ENCODE peak calls at places on chromosomes 1 and 21, in seven cellular contexts. V, B, I, A, Z, W and C are unnamed samples.

GRCh38 chr1:231493421-231494185 is 34.9 kb upstream of the TSNAX start:
- DNase-seq in B (peak), I (no peak), V (no peak), A (no peak), Z (no peak), W (no peak), C (no peak)

GRCh38 chr1:177505905-177506590 is 335.3 kb downstream of the BRINP2 start:
- DNase-seq in I (no peak), V (no peak), A (no peak), W (no peak), Z (no peak), B (no peak), C (no peak)

GRCh38 chr1:231691618-231692259 is 65.1 kb downstream of the DISC1 start:
- DNase-seq in A (no peak), I (peak), W (no peak), B (peak), Z (no peak), V (peak), C (no peak)

GRCh38 chr1:159005676-159006075 is 4.0 kb upstream of the IFI16 start:
- DNase-seq in Z (no peak), I (no peak), W (no peak), B (no peak), V (no peak), A (no peak), C (no peak)

GRCh38 chr21:45612096-45613019 is 31.2 kb upstream of the PCBP3 start:
- DNase-seq in A (no peak), B (peak), V (no peak), I (peak), W (no peak), Z (peak), C (no peak)

GRCh38 chr1:46453449-46453848 is 36.2 kb upstream of the DMBX1 start:
- DNase-seq in V (no peak), I (no peak), Z (no peak), B (no peak), A (no peak), W (peak), C (no peak)

GRCh38 chr1:77756052-77756754 is 3.4 kb downstream of the USP33 start:
- DNase-seq in B (no peak), W (no peak), Z (no peak), V (no peak), I (no peak), A (no peak), C (no peak)

GRCh38 chr1:45870500-45870899 is 67.1 kb downstream of the MAST2 start:
- DNase-seq in W (no peak), I (no peak), B (no peak), V (no peak), Z (no peak), A (no peak), C (no peak)

GRCh38 chr1:50266509-50266908 is 156.7 kb downstream of the DMRTA2 start:
- DNase-seq in A (no peak), B (no peak), W (no peak), V (no peak), Z (no peak), I (no peak), C (no peak)

GRCh38 chr1:3168678-3169077 is 99.7 kb downstream of the PRDM16 start:
- DNase-seq in B (no peak), W (no peak), I (no peak), A (no peak), Z (no peak), V (no peak), C (no peak)

GRCh38 chr21:41956926-41957729 is 3.3 kb upstream of the C2CD2 start:
- DNase-seq in A (no peak), V (peak), B (peak), I (no peak), Z (no peak), W (no peak), C (no peak)

GRCh38 chr1:17287377-17287776 is 20.6 kb upstream of the PADI4 start:
- DNase-seq in W (no peak), I (peak), V (no peak), Z (no peak), A (no peak), B (peak), C (no peak)

GRCh38 chr1:9057851-9058250 is 11.6 kb downstream of the SLC2A5 start:
- DNase-seq in Z (no peak), W (no peak), B (no peak), I (no peak), A (no peak), V (peak), C (no peak)

GRCh38 chr1:181208076-181208475 is 119.6 kb downstream of the IER5 start:
- DNase-seq in Z (no peak), W (no peak), I (no peak), A (no peak), V (no peak), B (no peak), C (no peak)

GRCh38 chr1:189538271-189538670 is 939.4 kb downstream of the BRINP3 start:
- DNase-seq in W (no peak), I (no peak), V (no peak), Z (no peak), A (no peak), B (no peak), C (no peak)

GRCh38 chr21:31781737-31782136 is 49.8 kb upstream of the SCAF4 start:
- DNase-seq in B (peak), A (no peak), Z (no peak), V (peak), W (no peak), I (no peak), C (no peak)

GRCh38 chr1:58618303-58618702 is 41.3 kb upstream of the TACSTD2 start:
- DNase-seq in B (peak), W (no peak), A (no peak), Z (peak), I (no peak), V (peak), C (peak)

GRCh38 chr1:197352011-197352410 is 84.0 kb downstream of the CRB1 start:
- DNase-seq in Z (no peak), B (peak), I (no peak), V (no peak), A (no peak), W (no peak), C (no peak)

GRCh38 chr1:180935326-180936109 is 22.8 kb downstream of the KIAA1614 start:
- DNase-seq in B (no peak), I (no peak), A (no peak), W (no peak), Z (peak), V (no peak), C (no peak)

GRCh38 chr1:62426238-62426637 is 10.6 kb upstream of the USP1 start:
- DNase-seq in V (no peak), I (no peak), Z (no peak), B (no peak), A (no peak), W (no peak), C (no peak)

GRCh38 chr1:158999301-159000069 is 10.2 kb upstream of the IFI16 start:
- DNase-seq in B (peak), Z (peak), W (peak), A (peak), V (peak), I (no peak), C (peak)

GRCh38 chr1:6384962-6385672 is 8.4 kb downstream of the ACOT7 start:
- DNase-seq in Z (no peak), V (no peak), B (no peak), I (no peak), A (no peak), W (peak), C (no peak)

GRCh38 chr1:39238476-39238875 is 34.0 kb downstream of the MACF1 start:
- DNase-seq in Z (no peak), A (no peak), I (no peak), B (peak), V (peak), W (no peak), C (peak)

GRCh38 chr1:68116643-68117235 is 66.3 kb upstream of the DIRAS3 start:
- DNase-seq in B (peak), A (no peak), I (peak), W (no peak), Z (peak), V (peak), C (no peak)

GRCh38 chr1:9822897-9823692 is 670 bp downstream of the CLSTN1 start:
- DNase-seq in B (peak), V (peak), I (peak), A (no peak), Z (peak), W (peak), C (no peak)

GRCh38 chr1:27349784-27350672 is 8.2 kb downstream of the SYTL1 start:
- DNase-seq in B (peak), A (no peak), V (peak), Z (peak), I (peak), W (peak), C (no peak)

GRCh38 chr1:4395158-4395557 is 259.3 kb upstream of the AJAP1 start:
- DNase-seq in I (no peak), B (no peak), Z (no peak), W (no peak), A (no peak), V (no peak), C (no peak)

GRCh38 chr1:19926296-19927129 is 3.1 kb upstream of the PLA2G2E start:
- DNase-seq in B (no peak), W (no peak), A (no peak), I (no peak), Z (no peak), V (no peak), C (no peak)

GRCh38 chr1:9240914-9241820 is 6.6 kb downstream of the H6PD start:
- DNase-seq in Z (no peak), B (no peak), I (no peak), V (no peak), A (no peak), W (no peak), C (no peak)

GRCh38 chr21:43708745-43709381 is 10.1 kb upstream of the PDXK start:
- DNase-seq in I (no peak), W (no peak), B (no peak), V (no peak), Z (no peak), A (no peak), C (no peak)

GRCh38 chr1:17507916-17508315 is 31.6 kb upstream of the ARHGEF10L start:
- DNase-seq in I (peak), Z (peak), A (no peak), V (no peak), W (no peak), B (no peak), C (no peak)

GRCh38 chr1:54884768-54885167 is 2.2 kb downstream of the DHCR24 start:
- DNase-seq in B (no peak), Z (no peak), I (no peak), W (no peak), A (no peak), V (no peak), C (no peak)

GRCh38 chr1:54885863-54886723 is 902 bp downstream of the DHCR24 start:
- DNase-seq in I (no peak), V (peak), B (no peak), Z (peak), A (no peak), W (no peak), C (peak)

GRCh38 chr1:54883349-54884102 is 3.5 kb downstream of the DHCR24 start:
- DNase-seq in I (no peak), W (no peak), Z (no peak), A (peak), B (peak), V (no peak), C (no peak)

GRCh38 chr1:54884135-54884586 is 2.8 kb downstream of the DHCR24 start:
- DNase-seq in B (peak), V (no peak), I (no peak), W (no peak), A (no peak), Z (no peak), C (no peak)

DNA sequence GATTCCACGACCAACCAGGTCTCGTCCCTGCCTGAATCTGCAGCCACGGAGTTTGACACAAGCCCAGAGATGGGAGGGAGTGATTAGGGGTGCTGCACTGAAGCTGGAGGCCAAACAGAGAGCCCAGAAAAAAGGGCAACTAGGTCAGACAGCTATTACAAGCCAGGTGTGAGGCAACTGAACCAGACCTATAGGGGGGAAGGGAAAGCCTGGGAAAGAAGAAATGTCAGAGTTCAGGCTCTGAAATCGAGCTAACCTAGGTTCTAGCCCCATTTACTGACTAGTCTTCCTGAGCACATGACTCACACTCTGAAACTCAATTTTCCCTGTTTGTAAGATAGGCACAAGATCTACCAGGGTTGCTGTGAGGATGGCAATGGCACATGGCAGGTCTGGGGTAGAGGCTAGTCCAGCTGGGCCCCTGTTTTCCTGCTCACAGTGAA is 1.7 kb downstream of the DHCR24 start:
- DNase-seq in B (no peak), I (no peak), V (no peak), W (no peak), Z (no peak), A (no peak), C (no peak)
- TF ChIP-seq POLR2A in B (no peak), I (no peak), V (no peak), W (no peak), Z (no peak), A (no peak), C (no peak)

GRCh38 chr1:162711066-162711465 is 78.8 kb downstream of the DDR2 start:
- DNase-seq in V (no peak), B (peak), Z (no peak), W (no peak), A (no peak), I (no peak), C (no peak)
- H3K4me3 ChIP-seq in V (no peak), B (no peak), Z (no peak), W (no peak), A (no peak), I (no peak), C (no peak)

GRCh38 chr1:153394391-153394790 is 3.5 kb upstream of the S100A8 start:
- DNase-seq in Z (no peak), V (no peak), B (no peak), I (no peak), A (no peak), W (no peak), C (no peak)

GRCh38 chr1:153392822-153393221 is 1.9 kb upstream of the S100A8 start:
- DNase-seq in W (no peak), I (no peak), A (no peak), B (no peak), Z (no peak), V (no peak), C (no peak)

GRCh38 chr1:153395136-153395685 is 4.3 kb upstream of the S100A8 start:
- DNase-seq in I (no peak), B (no peak), W (no peak), V (peak), A (peak), Z (no peak), C (no peak)

GRCh38 chr1:153395776-153396175 is 4.9 kb upstream of the S100A8 start:
- DNase-seq in Z (no peak), A (no peak), V (no peak), B (no peak), I (no peak), W (no peak), C (peak)

DNA sequence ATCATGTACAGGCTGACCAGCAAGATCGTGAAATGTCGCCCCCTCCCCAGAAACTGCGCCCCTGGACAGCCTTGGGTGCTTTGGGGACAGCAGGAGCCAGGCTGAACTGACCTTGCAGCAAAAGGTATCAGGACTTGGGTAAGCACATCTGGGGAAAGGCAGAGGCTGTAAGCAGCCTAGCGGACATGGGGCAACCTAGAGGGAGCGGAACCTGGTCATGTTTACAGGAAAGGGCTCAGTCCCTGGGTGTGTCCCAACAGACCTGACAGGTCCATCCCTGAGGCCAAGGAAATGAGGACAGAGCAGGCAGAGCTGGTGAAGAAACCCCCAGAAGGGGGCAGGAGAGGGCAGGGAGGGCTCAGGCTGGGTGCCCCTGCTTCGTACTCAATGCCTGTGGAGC is 3.1 kb upstream of the S100A8 start:
- DNase-seq in W (no peak), V (no peak), Z (no peak), I (no peak), B (no peak), A (no peak), C (no peak)
- TF ChIP-seq CTCF in W (no peak), V (no peak), Z (no peak), I (no peak), B (no peak), A (no peak), C (no peak)

GRCh38 chr1:14826172-14826636 is 227.7 kb downstream of the KAZN start:
- DNase-seq in I (no peak), Z (peak), V (no peak), A (no peak), W (no peak), B (peak), C (peak)
- TF ChIP-seq POLR2A in I (no peak), Z (no peak), V (no peak), A (no peak), W (no peak), B (no peak), C (no peak)

GRCh38 chr1:218349365-218350021 is 4.4 kb downstream of the TGFB2 start:
- DNase-seq in A (no peak), I (no peak), W (no peak), V (no peak), B (no peak), Z (no peak), C (no peak)

GRCh38 chr1:218353656-218354055 is 8.5 kb downstream of the TGFB2 start:
- DNase-seq in I (no peak), W (no peak), A (no peak), Z (no peak), V (no peak), B (no peak), C (no peak)

GRCh38 chr1:218350909-218351616 is 5.9 kb downstream of the TGFB2 start:
- DNase-seq in B (peak), V (no peak), A (no peak), W (no peak), Z (no peak), I (no peak), C (no peak)

GRCh38 chr1:218350022-218350525 is 4.9 kb downstream of the TGFB2 start:
- DNase-seq in I (no peak), W (no peak), B (no peak), Z (no peak), A (no peak), V (no peak), C (no peak)

DNA sequence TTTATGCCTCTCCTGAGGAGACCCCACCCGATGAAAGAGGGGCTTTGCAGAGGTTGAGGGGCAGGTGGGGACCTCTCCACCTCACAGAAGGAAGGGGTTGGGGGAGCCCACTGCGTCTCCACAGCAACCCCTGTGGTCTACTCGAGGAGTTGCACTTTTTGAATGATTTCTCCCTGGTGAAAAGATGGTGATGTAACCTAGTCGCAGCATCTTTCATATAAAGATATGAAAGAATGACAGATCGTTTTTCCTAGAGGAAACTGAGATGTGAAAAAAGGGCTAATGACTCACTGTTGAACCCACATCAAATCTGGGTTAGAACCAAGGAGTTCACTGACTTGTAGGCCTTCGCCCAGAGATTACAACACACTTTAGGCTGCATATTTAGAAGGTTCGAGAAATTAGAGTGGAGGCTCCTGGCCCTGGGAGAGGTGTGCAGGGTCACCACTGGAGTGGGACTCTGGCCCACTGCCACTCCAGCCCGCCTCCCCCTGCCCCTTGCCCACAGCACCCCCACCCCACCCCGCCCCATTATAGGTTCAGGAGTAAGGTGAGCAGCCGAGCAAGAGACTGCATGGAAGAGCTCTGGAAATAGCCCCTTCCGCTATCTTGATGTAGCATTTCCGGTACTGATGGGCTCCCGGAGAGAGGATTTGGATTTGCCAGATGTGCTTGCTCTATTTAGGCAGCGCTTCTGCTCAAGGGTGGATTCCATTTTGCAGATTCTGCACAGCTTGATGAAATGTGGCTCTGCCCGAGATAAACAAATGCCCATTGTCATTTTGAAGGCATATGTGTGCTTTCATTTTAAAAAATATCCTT is 6.7 kb downstream of the TGFB2 start:
- DNase-seq in A (no peak), B (peak), W (peak), I (no peak), Z (no peak), V (peak), C (no peak)
- H3K4me3 ChIP-seq in A (peak), B (peak), W (peak), I (peak), Z (no peak), V (no peak), C (no peak)

DNA sequence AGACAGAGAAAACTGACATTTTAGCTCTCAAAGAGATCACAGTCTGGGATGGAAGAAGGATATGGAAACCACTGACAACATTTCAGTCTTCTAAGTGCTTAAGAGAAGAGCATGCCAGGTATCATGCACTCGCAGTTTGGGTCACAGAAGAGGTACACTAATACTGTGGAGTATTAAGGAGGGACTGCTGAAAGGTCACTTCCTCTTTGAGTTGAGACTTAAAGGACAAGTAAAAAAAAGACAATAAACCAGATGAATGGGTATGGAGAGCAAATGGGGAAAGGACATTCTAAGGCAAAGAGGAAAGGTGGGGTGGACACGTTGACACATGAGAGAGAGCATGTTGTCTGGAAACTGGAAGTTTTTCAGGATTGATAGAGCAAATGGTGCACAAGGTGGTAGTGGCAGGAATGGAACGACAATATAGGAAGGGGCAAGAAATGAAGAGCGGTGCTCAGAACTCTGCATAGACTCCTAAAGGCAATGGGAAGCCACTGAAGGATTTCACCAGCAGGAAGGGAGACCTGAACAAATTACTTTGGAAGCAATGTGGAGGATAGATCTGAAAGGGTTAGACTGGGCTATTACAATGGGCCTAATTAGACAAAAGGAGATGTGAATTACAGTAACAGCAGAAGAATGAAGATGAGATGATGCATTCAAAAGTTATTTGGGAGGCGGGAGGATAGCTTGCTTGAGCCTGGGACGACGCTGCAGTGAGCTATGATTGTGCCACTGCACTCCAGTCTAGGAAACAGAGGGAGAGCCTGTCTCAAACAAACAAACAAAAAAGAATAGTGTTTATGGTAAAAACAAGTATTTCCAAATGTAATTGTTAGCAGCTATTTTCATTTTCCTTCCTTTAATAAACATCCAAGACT is 11.1 kb downstream of the DIPK1A start:
- DNase-seq in Z (no peak), I (peak), B (peak), A (no peak), V (no peak), W (no peak), C (no peak)
- TF ChIP-seq CTCF in Z (no peak), I (no peak), B (no peak), A (no peak), V (no peak), W (no peak), C (no peak)

GRCh38 chr1:214514819-214515383 is 36.5 kb downstream of the PTPN14 start:
- DNase-seq in B (no peak), A (no peak), Z (no peak), W (no peak), V (no peak), I (no peak), C (no peak)
- TF ChIP-seq POLR2A in B (no peak), A (no peak), Z (no peak), W (no peak), V (no peak), I (no peak), C (no peak)

GRCh38 chr1:248892590-248892989 is 13.4 kb upstream of the PGBD2 start:
- DNase-seq in W (no peak), Z (peak), A (no peak), I (no peak), V (no peak), B (no peak), C (no peak)
- H3K4me3 ChIP-seq in W (no peak), Z (no peak), A (no peak), I (no peak), V (no peak), B (no peak), C (no peak)